ENCODE peak calls at places on chromosomes 12 and 14, in six cellular contexts. One of them, this sample, is unnamed.

GRCh38 chr12:92158711-92159534 is 13.3 kb upstream of the BTG1 start:
- DNase-seq in dorsolateral prefrontal cortex: no peak
- DNase-seq in ovary: no peak
- DNase-seq in lung: no peak
- DNase-seq in astrocyte: no peak
- DNase-seq in neural progenitor cell: no peak
- DNase-seq in this sample: no peak

GRCh38 chr14:72996916-72997315 is 30.0 kb downstream of the ZFYVE1 start:
- DNase-seq in dorsolateral prefrontal cortex: no peak
- DNase-seq in ovary: no peak
- DNase-seq in lung: no peak
- DNase-seq in astrocyte: no peak
- DNase-seq in neural progenitor cell: no peak
- DNase-seq in this sample: no peak

GRCh38 chr12:116324684-116325664 is 47.5 kb upstream of the MED13L start:
- DNase-seq in dorsolateral prefrontal cortex: no peak
- DNase-seq in ovary: no peak
- DNase-seq in lung: no peak
- DNase-seq in astrocyte: no peak
- DNase-seq in neural progenitor cell: no peak
- DNase-seq in this sample: no peak

GRCh38 chr14:95548328-95548929 is 13.6 kb downstream of the GLRX5 start:
- DNase-seq in dorsolateral prefrontal cortex: no peak
- DNase-seq in ovary: no peak
- DNase-seq in lung: no peak
- DNase-seq in astrocyte: no peak
- DNase-seq in neural progenitor cell: no peak
- DNase-seq in this sample: no peak

GRCh38 chr14:68928770-68929550 is 50.1 kb downstream of the ACTN1 start:
- DNase-seq in dorsolateral prefrontal cortex: no peak
- DNase-seq in ovary: no peak
- DNase-seq in lung: no peak
- DNase-seq in astrocyte: no peak
- DNase-seq in neural progenitor cell: no peak
- DNase-seq in this sample: no peak

GRCh38 chr14:99137913-99138571 is 134.0 kb downstream of the BCL11B start:
- DNase-seq in dorsolateral prefrontal cortex: peak
- DNase-seq in ovary: no peak
- DNase-seq in lung: no peak
- DNase-seq in astrocyte: no peak
- DNase-seq in neural progenitor cell: no peak
- DNase-seq in this sample: no peak

GRCh38 chr12:51661199-51661598 is 70.2 kb downstream of the SCN8A start:
- DNase-seq in dorsolateral prefrontal cortex: no peak
- DNase-seq in ovary: no peak
- DNase-seq in lung: no peak
- DNase-seq in astrocyte: peak
- DNase-seq in neural progenitor cell: no peak
- DNase-seq in this sample: no peak

GRCh38 chr12:47178014-47178413 is 98.3 kb upstream of the AMIGO2 start:
- DNase-seq in dorsolateral prefrontal cortex: no peak
- DNase-seq in ovary: no peak
- DNase-seq in lung: no peak
- DNase-seq in astrocyte: no peak
- DNase-seq in neural progenitor cell: no peak
- DNase-seq in this sample: no peak

GRCh38 chr14:85617799-85618198 is 87.9 kb downstream of the FLRT2 start:
- DNase-seq in dorsolateral prefrontal cortex: no peak
- DNase-seq in ovary: no peak
- DNase-seq in lung: no peak
- DNase-seq in astrocyte: no peak
- DNase-seq in neural progenitor cell: peak
- DNase-seq in this sample: no peak

GRCh38 chr12:52949413-52950331 is 754 bp downstream of the KRT18 start:
- DNase-seq in dorsolateral prefrontal cortex: no peak
- DNase-seq in ovary: no peak
- DNase-seq in lung: peak
- DNase-seq in astrocyte: peak
- DNase-seq in neural progenitor cell: peak
- DNase-seq in this sample: no peak

GRCh38 chr12:111455448-111456320 is 50.0 kb downstream of the SH2B3 start:
- DNase-seq in dorsolateral prefrontal cortex: peak
- DNase-seq in ovary: no peak
- DNase-seq in lung: no peak
- DNase-seq in astrocyte: peak
- DNase-seq in neural progenitor cell: no peak
- DNase-seq in this sample: no peak

GRCh38 chr12:111995782-111996480 is 17.0 kb downstream of the TMEM116 start:
- DNase-seq in dorsolateral prefrontal cortex: no peak
- DNase-seq in ovary: no peak
- DNase-seq in lung: no peak
- DNase-seq in astrocyte: no peak
- DNase-seq in neural progenitor cell: no peak
- DNase-seq in this sample: no peak

GRCh38 chr12:100656806-100657205 is 83.3 kb downstream of the GAS2L3 start:
- DNase-seq in dorsolateral prefrontal cortex: no peak
- DNase-seq in ovary: no peak
- DNase-seq in lung: no peak
- DNase-seq in astrocyte: no peak
- DNase-seq in neural progenitor cell: peak
- DNase-seq in this sample: no peak

GRCh38 chr14:61176686-61177085 is 104.5 kb downstream of the TMEM30B start:
- DNase-seq in dorsolateral prefrontal cortex: no peak
- DNase-seq in ovary: no peak
- DNase-seq in lung: no peak
- DNase-seq in astrocyte: peak
- DNase-seq in neural progenitor cell: no peak
- DNase-seq in this sample: peak

GRCh38 chr12:18383203-18383602 is 121.9 kb downstream of the PIK3C2G start:
- DNase-seq in dorsolateral prefrontal cortex: no peak
- DNase-seq in ovary: no peak
- DNase-seq in lung: no peak
- DNase-seq in astrocyte: peak
- DNase-seq in neural progenitor cell: no peak
- DNase-seq in this sample: peak

GRCh38 chr14:35897616-35898111 is 71.5 kb downstream of the BRMS1L start:
- DNase-seq in dorsolateral prefrontal cortex: peak
- DNase-seq in ovary: no peak
- DNase-seq in lung: no peak
- DNase-seq in astrocyte: no peak
- DNase-seq in neural progenitor cell: peak
- DNase-seq in this sample: no peak

GRCh38 chr14:77014004-77014604 is 14.4 kb downstream of the IRF2BPL start:
- DNase-seq in dorsolateral prefrontal cortex: no peak
- DNase-seq in ovary: peak
- DNase-seq in lung: no peak
- DNase-seq in astrocyte: peak
- DNase-seq in neural progenitor cell: peak
- DNase-seq in this sample: peak

GRCh38 chr12:109927622-109928021 is 27.5 kb downstream of the TCHP start:
- DNase-seq in dorsolateral prefrontal cortex: no peak
- DNase-seq in ovary: no peak
- DNase-seq in lung: no peak
- DNase-seq in astrocyte: no peak
- DNase-seq in neural progenitor cell: peak
- DNase-seq in this sample: peak

GRCh38 chr12:105107497-105108371 is at the start of gene WASHC4:
- DNase-seq in dorsolateral prefrontal cortex: peak
- DNase-seq in ovary: peak
- DNase-seq in lung: peak
- DNase-seq in astrocyte: peak
- DNase-seq in neural progenitor cell: peak
- DNase-seq in this sample: peak

GRCh38 chr14:91919814-91920213 is 27.7 kb downstream of the FBLN5 start:
- DNase-seq in dorsolateral prefrontal cortex: no peak
- DNase-seq in ovary: no peak
- DNase-seq in lung: no peak
- DNase-seq in astrocyte: peak
- DNase-seq in neural progenitor cell: no peak
- DNase-seq in this sample: peak

DNA sequence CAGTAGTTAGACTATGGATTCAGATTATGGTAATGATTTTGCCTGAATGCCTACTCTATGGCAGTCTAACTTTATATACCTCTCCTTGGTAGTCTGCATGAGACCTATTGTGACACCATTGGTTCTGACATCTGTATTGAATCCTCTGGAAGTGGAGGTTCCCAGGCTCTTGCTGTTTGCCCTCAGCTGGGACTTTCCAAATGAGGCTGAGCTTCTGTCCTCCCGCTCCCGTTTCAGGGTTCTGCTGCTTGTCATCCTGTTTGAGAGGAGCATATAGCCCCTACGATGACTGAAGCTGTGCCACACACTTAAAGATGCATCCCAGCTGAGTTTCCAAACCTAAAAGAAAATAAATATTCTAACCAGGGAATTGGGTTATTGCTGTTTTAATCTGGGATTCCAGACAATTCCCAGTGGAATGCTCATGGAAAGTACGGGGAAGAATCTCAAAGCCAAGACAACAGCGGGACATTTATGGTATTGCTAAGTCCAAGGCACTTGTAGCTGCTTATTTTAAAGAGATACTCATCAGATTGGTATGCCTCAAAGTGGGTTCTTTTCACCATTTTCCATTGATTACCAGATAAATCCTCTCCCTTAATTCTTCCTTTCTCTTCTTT is 105.9 kb downstream of the ETV6 start:
- DNase-seq in dorsolateral prefrontal cortex: no peak
- DNase-seq in ovary: no peak
- DNase-seq in lung: no peak
- DNase-seq in astrocyte: peak
- DNase-seq in neural progenitor cell: no peak
- DNase-seq in this sample: peak
- H3K27ac ChIP-seq in dorsolateral prefrontal cortex: no peak
- H3K27ac ChIP-seq in ovary: no peak
- H3K27ac ChIP-seq in lung: peak
- H3K27ac ChIP-seq in astrocyte: peak
- H3K27ac ChIP-seq in neural progenitor cell: no peak
- H3K27ac ChIP-seq in this sample: no peak

GRCh38 chr12:75725505-75726120 is 214.2 kb upstream of the KRR1 start:
- DNase-seq in dorsolateral prefrontal cortex: no peak
- DNase-seq in ovary: no peak
- DNase-seq in lung: no peak
- DNase-seq in astrocyte: peak
- DNase-seq in neural progenitor cell: no peak
- DNase-seq in this sample: peak
- TF ChIP-seq CTCF in dorsolateral prefrontal cortex: no peak
- TF ChIP-seq CTCF in ovary: no peak
- TF ChIP-seq CTCF in lung: no peak
- TF ChIP-seq CTCF in astrocyte: peak
- TF ChIP-seq CTCF in neural progenitor cell: no peak
- TF ChIP-seq CTCF in this sample: peak

GRCh38 chr12:10214131-10214876 is 1.6 kb downstream of the GABARAPL1 start:
- DNase-seq in dorsolateral prefrontal cortex: no peak
- DNase-seq in ovary: no peak
- DNase-seq in lung: no peak
- DNase-seq in astrocyte: peak
- DNase-seq in neural progenitor cell: peak
- DNase-seq in this sample: peak
- H3K27ac ChIP-seq in dorsolateral prefrontal cortex: peak
- H3K27ac ChIP-seq in ovary: peak
- H3K27ac ChIP-seq in lung: peak
- H3K27ac ChIP-seq in astrocyte: peak
- H3K27ac ChIP-seq in neural progenitor cell: no peak
- H3K27ac ChIP-seq in this sample: peak

DNA sequence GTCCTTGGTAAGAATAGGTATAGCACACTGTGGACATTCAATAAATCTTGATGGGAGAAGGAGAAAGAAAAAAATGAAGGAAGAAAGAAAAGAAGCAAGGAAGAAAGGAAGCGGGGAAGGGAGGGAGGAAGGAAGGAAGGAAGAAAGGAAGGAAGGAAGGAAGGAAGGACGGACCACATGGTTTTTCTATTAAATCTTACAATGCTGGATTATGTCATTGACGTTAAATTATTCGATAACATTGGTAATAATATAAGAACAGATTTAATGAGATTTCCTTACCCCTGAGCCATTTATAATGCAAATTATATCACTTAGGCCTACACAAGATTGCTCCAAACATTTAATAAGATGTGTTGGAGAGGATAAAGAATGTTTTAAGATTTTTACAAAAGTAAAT is 124.9 kb upstream of the SYT1 start:
- DNase-seq in dorsolateral prefrontal cortex: no peak
- DNase-seq in ovary: no peak
- DNase-seq in lung: no peak
- DNase-seq in astrocyte: no peak
- DNase-seq in neural progenitor cell: no peak
- DNase-seq in this sample: no peak
- TF ChIP-seq CTCF in dorsolateral prefrontal cortex: no peak
- TF ChIP-seq CTCF in ovary: no peak
- TF ChIP-seq CTCF in lung: no peak
- TF ChIP-seq CTCF in astrocyte: no peak
- TF ChIP-seq CTCF in neural progenitor cell: no peak
- TF ChIP-seq CTCF in this sample: no peak

DNA sequence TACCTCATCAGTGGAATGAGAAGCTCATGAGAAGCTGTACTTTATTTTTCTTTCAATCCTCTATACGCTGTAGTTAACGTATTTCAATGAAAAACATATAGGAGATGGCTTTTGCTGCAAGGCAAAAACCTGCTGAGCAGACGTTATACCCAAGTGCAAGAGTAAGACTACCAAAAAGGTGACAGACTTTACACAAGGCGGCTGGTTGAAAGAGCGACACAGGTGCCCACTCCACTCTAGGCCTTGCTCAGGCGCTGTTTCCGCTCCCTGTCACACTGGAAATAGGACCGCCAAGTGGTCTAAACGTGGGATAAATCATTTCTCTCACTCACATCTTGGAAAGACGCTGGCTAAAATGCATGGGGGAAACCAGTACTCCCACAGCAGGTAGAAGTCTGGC is 54.5 kb downstream of the PPP2R5C start:
- DNase-seq in dorsolateral prefrontal cortex: no peak
- DNase-seq in ovary: no peak
- DNase-seq in lung: no peak
- DNase-seq in astrocyte: no peak
- DNase-seq in neural progenitor cell: no peak
- DNase-seq in this sample: no peak
- H3K27ac ChIP-seq in dorsolateral prefrontal cortex: no peak
- H3K27ac ChIP-seq in ovary: no peak
- H3K27ac ChIP-seq in lung: no peak
- H3K27ac ChIP-seq in astrocyte: no peak
- H3K27ac ChIP-seq in neural progenitor cell: no peak
- H3K27ac ChIP-seq in this sample: peak

This sample was measured in cardiac muscle cell.